ENCODE peak calls at places on chromosomes 5 and 9, in four cellular contexts. G is HepG2, I is K562, S is GM12878. B is an unnamed sample.

GRCh38 chr5:152599096-152599495 is 194.0 kb upstream of the NMUR2 start:
- DNase-seq in G (no peak), I (no peak), S (no peak), B (no peak)

GRCh38 chr9:87445646-87446045 is 52.0 kb upstream of the DAPK1 start:
- DNase-seq in G (no peak), I (peak; percentile 45), S (peak; percentile 44), B (peak; percentile 68)

GRCh38 chr5:72280655-72281069 is 39.4 kb downstream of the MRPS27 start:
- DNase-seq in G (no peak), I (peak; percentile 43), S (no peak), B (peak; percentile 32)

GRCh38 chr9:98707158-98708102 is 1.3 kb downstream of the GABBR2 start:
- DNase-seq in G (peak; percentile 17), I (peak; percentile 51), S (no peak), B (peak; percentile 80)

GRCh38 chr5:14463629-14464028 is 118.0 kb upstream of the OTULINL start:
- DNase-seq in G (no peak), I (no peak), S (no peak), B (peak; percentile 16)

GRCh38 chr5:34891981-34892380 is 23.3 kb downstream of the RAD1 start:
- DNase-seq in G (no peak), I (no peak), S (no peak), B (no peak)

GRCh38 chr5:76571595-76571994 is 51.6 kb downstream of the F2RL2 start:
- DNase-seq in G (no peak), I (no peak), S (no peak), B (no peak)

GRCh38 chr9:124388275-124389048 is 26.8 kb downstream of the PSMB7 start:
- DNase-seq in G (peak; percentile 10), I (peak; percentile 48), S (no peak), B (no peak)

GRCh38 chr5:39760385-39761198 is 335.8 kb upstream of the DAB2 start:
- DNase-seq in G (no peak), I (no peak), S (no peak), B (no peak)

GRCh38 chr5:148836272-148837250 is 10.2 kb downstream of the ADRB2 start:
- DNase-seq in G (no peak), I (no peak), S (no peak), B (no peak)

GRCh38 chr5:50666261-50667078 is at the start of gene PARP8:
- DNase-seq in G (no peak), I (no peak), S (no peak), B (peak; percentile 31)

GRCh38 chr5:142816577-142816976 is 46.4 kb downstream of the ARHGAP26 start:
- DNase-seq in G (no peak), I (no peak), S (no peak), B (no peak)

GRCh38 chr5:50715001-50715400 is 48.6 kb downstream of the PARP8 start:
- DNase-seq in G (no peak), I (no peak), S (no peak), B (no peak)

GRCh38 chr5:139103762-139104161 is 94.4 kb downstream of the SIL1 start:
- DNase-seq in G (no peak), I (no peak), S (no peak), B (no peak)

GRCh38 chr5:139104577-139105271 is 93.4 kb downstream of the SIL1 start:
- DNase-seq in G (no peak), I (no peak), S (no peak), B (no peak)

GRCh38 chr5:139105621-139106071 is 92.5 kb downstream of the SIL1 start:
- DNase-seq in G (no peak), I (no peak), S (no peak), B (no peak)

DNA sequence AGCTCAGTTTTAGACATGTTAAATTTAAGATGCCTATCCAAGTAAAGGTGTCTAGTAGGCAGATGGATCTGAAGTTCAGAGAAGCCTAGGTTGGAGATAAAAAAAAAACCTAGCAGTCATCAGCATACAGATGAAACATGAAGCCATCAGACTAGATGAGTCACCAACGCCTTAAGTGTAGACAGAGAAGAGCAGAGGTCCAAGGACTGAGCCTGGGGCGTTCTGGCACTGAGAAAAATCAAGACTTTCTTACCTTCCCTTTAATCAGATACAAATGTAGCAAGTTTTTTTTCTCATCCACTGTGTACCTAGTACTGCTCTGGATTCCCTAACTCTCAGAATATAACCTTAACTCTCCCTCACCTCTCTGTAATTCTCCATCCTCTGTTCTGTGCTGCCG is 97.3 kb downstream of the SIL1 start:
- DNase-seq in G (no peak), I (no peak), S (no peak), B (no peak)
- TF ChIP-seq FOXM1 in G (no peak), I (no peak), S (no peak), B (no peak)

GRCh38 chr9:109639666-109640231 is 140.2 kb upstream of the PALM2AKAP2 start:
- DNase-seq in G (no peak), I (no peak), S (no peak), B (no peak)

GRCh38 chr9:109640232-109641078 is 139.5 kb upstream of the PALM2AKAP2 start:
- DNase-seq in G (no peak), I (no peak), S (no peak), B (peak; percentile 51)

GRCh38 chr9:109641079-109641659 is 138.8 kb upstream of the PALM2AKAP2 start:
- DNase-seq in G (no peak), I (no peak), S (no peak), B (peak; percentile 20)
- TF ChIP-seq FOXK2 in G (no peak), I (no peak), S (no peak), B (no peak)

GRCh38 chr5:1376921-1377320 is 32.0 kb upstream of the CLPTM1L start:
- DNase-seq in G (no peak), I (no peak), S (no peak), B (no peak)
- TF ChIP-seq FOXM1 in G (no peak), I (no peak), S (no peak), B (no peak)

DNA sequence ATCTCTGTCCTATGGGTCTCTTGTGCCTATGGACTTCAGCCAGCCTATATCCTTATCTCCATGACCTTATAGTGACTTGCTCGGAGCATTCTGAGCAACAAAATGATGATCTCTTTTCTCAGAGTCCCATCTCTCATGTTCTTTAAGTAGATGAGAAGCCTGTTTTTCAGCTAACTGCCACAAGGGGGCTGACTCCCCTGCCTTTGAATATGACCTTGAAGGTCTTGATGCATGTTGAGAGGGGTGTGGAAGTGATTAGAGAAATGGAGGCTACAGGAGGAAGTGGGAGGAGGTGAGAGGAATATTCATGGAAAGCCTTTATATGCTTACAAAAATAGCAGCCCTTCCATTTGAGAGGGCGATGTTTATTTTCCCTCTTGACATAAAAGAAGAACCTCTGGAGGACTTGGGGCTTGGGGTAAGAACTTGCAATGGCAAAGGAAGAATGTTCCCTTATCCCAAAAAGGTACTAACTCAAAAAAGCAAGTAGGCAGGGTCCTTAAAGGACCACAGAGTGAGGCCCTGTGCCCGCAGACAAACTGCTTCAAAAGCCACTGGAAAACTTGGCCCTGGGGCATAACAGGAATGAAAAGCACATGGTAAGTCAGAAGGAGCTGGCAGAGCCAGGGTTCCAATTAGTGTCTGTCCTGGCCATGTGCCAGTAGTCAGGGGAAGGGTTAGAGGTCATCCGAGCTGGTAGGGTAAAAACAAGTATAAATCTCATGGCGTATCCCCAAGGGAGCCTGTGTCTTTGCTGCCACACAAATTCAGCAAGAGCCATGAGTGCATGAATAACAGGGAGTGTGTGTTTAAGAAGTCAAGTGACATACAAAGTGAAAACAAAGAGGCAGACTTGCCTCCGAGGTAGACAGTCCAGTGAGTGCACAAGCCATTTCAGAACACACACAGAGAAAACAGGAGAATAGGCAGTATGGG is 39.1 kb downstream of the FGD3 start:
- DNase-seq in G (no peak), I (no peak), S (no peak), B (no peak)
- TF ChIP-seq FOXK2 in G (no peak), I (no peak), S (no peak), B (no peak)